ENCODE peak calls at places on chromosomes 6 and 20, in five cellular contexts. X is CD4-positive, CD25-positive, alpha-beta regulatory T cell; T is AG10803; I is dorsolateral prefrontal cortex; N is IMR-90. P is an unnamed sample.

GRCh38 chr6:11429577-11429976 is 108.0 kb upstream of the TMEM170B start:
- DNase-seq in I (no peak), N (no peak), T (no peak), X (no peak), P (peak)

GRCh38 chr20:58194176-58194796 is 34.2 kb downstream of the ANKRD60 start:
- DNase-seq in T (no peak), I (no peak), N (no peak), X (no peak), P (no peak)

GRCh38 chr6:113147544-113147943 is 709.6 kb upstream of the MARCKS start:
- DNase-seq in N (peak), X (no peak), T (peak), I (no peak), P (peak)

GRCh38 chr20:20519269-20519668 is 151.4 kb downstream of the INSM1 start:
- DNase-seq in X (no peak), N (no peak), I (no peak), T (no peak), P (no peak)

GRCh38 chr20:3876676-3877075 is 12.5 kb upstream of the PANK2 start:
- DNase-seq in T (no peak), X (no peak), N (peak), I (no peak), P (peak)

GRCh38 chr20:63578224-63579016 is 4.4 kb upstream of the HELZ2 start:
- DNase-seq in I (no peak), N (no peak), X (no peak), T (no peak), P (no peak)

GRCh38 chr20:55354700-55355099 is 650.6 kb downstream of the CBLN4 start:
- DNase-seq in T (no peak), N (no peak), I (no peak), X (no peak), P (no peak)

GRCh38 chr20:33444797-33445560 is 1.4 kb upstream of the SNTA1 start:
- DNase-seq in N (no peak), T (no peak), X (peak), I (no peak), P (no peak)

GRCh38 chr6:6393069-6393529 is 72.6 kb upstream of the F13A1 start:
- DNase-seq in N (no peak), I (no peak), X (no peak), T (no peak), P (no peak)

GRCh38 chr6:2196079-2196679 is 49.2 kb downstream of the GMDS start:
- DNase-seq in I (no peak), X (peak), N (peak), T (peak), P (peak)

GRCh38 chr6:28589234-28589951 is 63.7 kb downstream of the GPX5 start:
- DNase-seq in N (peak), T (peak), I (no peak), X (peak), P (peak)

DNA sequence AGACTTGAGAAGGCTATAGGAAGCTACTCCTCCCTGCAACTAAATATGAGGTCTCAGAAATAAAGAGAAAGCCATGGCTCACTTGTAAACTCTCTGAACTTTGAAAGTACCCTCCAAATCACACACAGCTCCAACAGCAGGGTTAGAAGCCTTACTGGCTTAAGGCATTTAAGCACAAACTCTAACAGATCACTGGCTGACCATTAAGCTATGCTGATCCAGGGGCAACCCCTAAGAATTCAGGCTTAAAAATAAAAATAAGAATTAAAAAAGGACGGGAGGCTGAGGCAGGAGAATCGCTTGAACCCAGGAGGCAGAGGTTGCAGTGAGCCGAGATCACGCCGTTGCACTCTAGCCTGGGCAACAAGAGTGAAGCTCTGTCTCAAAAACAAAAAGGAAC is 21.8 kb downstream of the HLA-E start:
- DNase-seq in I (no peak), T (no peak), X (no peak), N (no peak), P (no peak)
- H3K4me3 ChIP-seq in I (no peak), T (no peak), X (peak), N (no peak), P (no peak)

GRCh38 chr6:150180517-150180916 is 37.7 kb downstream of the PPP1R14C start:
- DNase-seq in I (no peak), X (no peak), T (no peak), N (no peak), P (no peak)

GRCh38 chr6:150184850-150185480 is 42.1 kb downstream of the PPP1R14C start:
- DNase-seq in I (no peak), N (no peak), T (no peak), X (no peak), P (no peak)

GRCh38 chr6:150183966-150184365 is 41.1 kb downstream of the PPP1R14C start:
- DNase-seq in X (no peak), I (no peak), N (no peak), T (no peak), P (no peak)

GRCh38 chr6:150183105-150183504 is 40.3 kb downstream of the PPP1R14C start:
- DNase-seq in N (no peak), I (no peak), T (no peak), X (no peak), P (no peak)

DNA sequence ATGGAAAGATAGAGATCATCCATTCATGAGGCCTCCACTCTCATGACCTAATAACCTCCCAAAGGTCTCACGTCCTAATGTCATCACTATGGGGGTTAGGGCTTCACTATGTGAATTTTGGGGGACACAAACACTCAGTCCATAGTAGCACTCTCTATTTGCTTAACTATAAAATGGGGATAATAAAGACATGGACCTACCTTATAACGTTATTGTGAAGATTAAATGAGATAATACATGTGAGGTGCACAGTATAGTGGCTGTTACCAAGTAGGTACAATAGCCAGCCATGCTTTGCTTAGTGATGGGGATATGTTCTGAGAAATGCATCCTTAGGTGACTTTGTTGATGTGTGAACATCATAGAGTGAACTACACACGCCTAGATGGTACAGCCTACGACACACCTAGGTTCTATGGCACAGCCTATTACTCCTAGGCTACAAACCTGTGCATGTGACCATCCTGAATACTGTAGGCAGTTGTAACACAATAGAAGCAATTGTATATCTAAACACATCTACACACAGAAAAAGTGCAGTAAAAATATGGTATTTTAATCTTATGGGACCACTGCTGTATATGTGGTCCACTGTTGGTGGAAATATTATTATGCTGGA is 39.7 kb downstream of the PPP1R14C start:
- DNase-seq in T (no peak), X (no peak), N (no peak), I (no peak), P (no peak)
- H3K4me3 ChIP-seq in T (no peak), X (no peak), N (no peak), I (no peak), P (no peak)

DNA sequence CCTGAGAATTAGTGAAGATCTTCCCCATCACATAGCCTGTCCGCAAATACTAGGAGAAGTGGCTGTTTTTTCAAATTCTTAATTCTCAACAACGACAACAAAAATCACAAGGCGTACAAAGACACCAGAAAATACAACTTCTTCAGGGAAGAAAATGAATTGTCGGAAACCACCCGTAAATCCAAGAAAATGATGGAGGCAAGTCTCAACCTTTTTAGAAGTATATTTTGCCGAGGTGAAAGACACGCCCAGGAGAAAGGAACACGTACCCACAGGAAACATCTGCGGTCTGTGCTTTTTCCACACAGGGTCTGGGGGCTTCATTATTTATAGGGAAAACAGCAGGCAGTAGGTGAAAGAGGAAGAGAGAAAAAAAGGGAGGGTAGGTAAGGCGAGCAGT is 223.9 kb upstream of the GGTLC1 start:
- DNase-seq in X (no peak), N (no peak), I (no peak), T (no peak), P (no peak)
- H3K4me3 ChIP-seq in X (no peak), N (no peak), I (no peak), T (no peak), P (no peak)

DNA sequence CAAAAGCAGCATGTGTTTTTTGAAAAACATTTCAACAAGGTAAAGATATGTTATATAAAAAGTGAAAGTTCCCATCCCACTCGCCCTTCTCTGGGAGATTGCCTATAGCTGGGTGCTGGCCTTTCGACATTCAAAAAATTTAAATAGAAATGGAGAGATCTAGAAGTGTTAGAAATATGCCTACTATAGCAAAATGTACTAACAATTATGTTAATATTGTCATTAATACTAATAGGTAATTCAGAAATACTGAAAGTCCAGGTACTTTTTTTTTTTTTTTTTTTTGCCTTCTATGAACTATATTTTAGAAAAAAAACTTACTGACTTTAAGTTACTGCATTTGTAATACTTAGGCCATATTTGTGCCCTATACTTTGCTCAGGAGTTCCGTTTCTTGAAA is 87.1 kb downstream of the SESN1 start:
- DNase-seq in N (no peak), T (no peak), X (no peak), I (no peak), P (no peak)
- H3K4me3 ChIP-seq in N (peak), T (peak), X (peak), I (peak), P (peak)

P was measured in astrocyte of the spinal cord.